ENCODE peak calls at places on chromosomes 3 and 15, in ten cellular contexts. E is H9; T is neural crest cell; R is amygdala; S is retina; P is Ammon's horn; W is kidney tubule cell; I is stimulated activated CD8-positive, alpha-beta memory T cell treated with anti-CD3 and anti-CD28 coated beads, Interleukin-4, amount 100 ng/mL, for 4 hours; G is body of pancreas; Q is endothelial cell. X is an unnamed sample.
A peak's percentile ranks its signal among the peaks of the same experiment; 100 is the strongest.

GRCh38 chr3:129620828-129621605 is 14.5 kb upstream of the PLXND1 start:
- DNase-seq in E (no peak), T (no peak), R (no peak), S (no peak), P (peak; percentile 2), W (no peak), I (no peak), G (no peak), Q (no peak), X (no peak)

GRCh38 chr15:68228971-68229385 is 550 bp downstream of the CLN6 start:
- DNase-seq in E (no peak), T (no peak), R (no peak), S (no peak), P (no peak), W (no peak), I (no peak), G (no peak), Q (no peak), X (no peak)

GRCh38 chr3:34140606-34141005 is 342.2 kb downstream of the PDCD6IP start:
- DNase-seq in E (no peak), T (no peak), R (no peak), S (no peak), P (no peak), W (no peak), I (no peak), G (no peak), Q (no peak), X (no peak)

GRCh38 chr15:39462691-39463090 is 118.2 kb upstream of the THBS1 start:
- DNase-seq in E (no peak), T (no peak), R (no peak), S (no peak), P (no peak), W (peak; percentile 31), I (no peak), G (no peak), Q (no peak), X (no peak)

GRCh38 chr3:153289334-153289808 is 127.3 kb downstream of the RAP2B start:
- DNase-seq in E (no peak), T (no peak), R (no peak), S (no peak), P (no peak), W (peak; percentile 61), I (no peak), G (no peak), Q (no peak), X (no peak)

GRCh38 chr3:135759651-135760050 is 205.9 kb upstream of the PPP2R3A start:
- DNase-seq in E (no peak), T (no peak), R (no peak), S (no peak), P (no peak), W (peak; percentile 15), I (no peak), G (no peak), Q (no peak), X (no peak)

GRCh38 chr15:58213587-58214360 is 75.6 kb downstream of the AQP9 start:
- DNase-seq in E (no peak), T (no peak), R (no peak), S (no peak), P (no peak), W (no peak), I (no peak), G (no peak), Q (no peak), X (no peak)

GRCh38 chr3:44198265-44198956 is 43.3 kb upstream of the TOPAZ1 start:
- DNase-seq in E (peak; percentile 77), T (peak; percentile 74), R (peak; percentile 26), S (peak; percentile 80), P (peak; percentile 88), W (peak; percentile 76), I (peak; percentile 43), G (peak; percentile 70), Q (peak; percentile 76), X (peak; percentile 72)

GRCh38 chr15:68682906-68683490 is 104.2 kb downstream of the CORO2B start:
- DNase-seq in E (no peak), T (no peak), R (no peak), S (no peak), P (no peak), W (no peak), I (no peak), G (no peak), Q (no peak), X (no peak)

GRCh38 chr15:91335702-91336101 is 235.6 kb downstream of the SV2B start:
- DNase-seq in E (no peak), T (no peak), R (no peak), S (no peak), P (no peak), W (no peak), I (no peak), G (no peak), Q (no peak), X (no peak)

GRCh38 chr15:40439461-40440299 is 1.1 kb upstream of the BAHD1 start:
- DNase-seq in E (peak; percentile 87), T (no peak), R (no peak), S (peak; percentile 62), P (peak; percentile 35), W (peak; percentile 49), I (no peak), G (peak; percentile 73), Q (no peak), X (peak; percentile 47)

GRCh38 chr15:79282371-79283251 is at the start of gene ANKRD34C:
- DNase-seq in E (peak; percentile 50), T (no peak), R (no peak), S (peak; percentile 69), P (no peak), W (no peak), I (no peak), G (peak; percentile 22), Q (peak; percentile 21), X (no peak)

GRCh38 chr15:42581272-42581730 is 5.9 kb downstream of the STARD9 start:
- DNase-seq in E (peak; percentile 88), T (peak; percentile 73), R (peak; percentile 78), S (peak; percentile 90), P (peak; percentile 95), W (peak; percentile 79), I (peak; percentile 37), G (peak; percentile 87), Q (peak; percentile 79), X (peak; percentile 88)

GRCh38 chr3:22606938-22607337 is 596.2 kb upstream of the UBE2E2 start:
- DNase-seq in E (no peak), T (no peak), R (no peak), S (no peak), P (no peak), W (peak; percentile 88), I (no peak), G (no peak), Q (no peak), X (no peak)

GRCh38 chr3:44648564-44649229 is at the start of gene ZNF35:
- DNase-seq in E (peak; percentile 92), T (peak; percentile 74), R (peak; percentile 77), S (peak; percentile 89), P (peak; percentile 90), W (peak; percentile 88), I (no peak), G (peak; percentile 81), Q (peak; percentile 87), X (peak; percentile 75)

GRCh38 chr15:98938804-98939203 is 68.8 kb downstream of the PGPEP1L start:
- DNase-seq in E (no peak), T (no peak), R (no peak), S (no peak), P (no peak), W (no peak), I (no peak), G (no peak), Q (no peak), X (no peak)

X was measured in stomach.